ENCODE peak calls at places on chromosomes 13 and 19, in five cellular contexts. N is HepG2, J is upper lobe of left lung, Y is cardiac fibroblast, W is fibroblast of lung. K is an unnamed sample.

GRCh38 chr13:46607768-46608553 is 55.0 kb downstream of the LRCH1 start:
- DNase-seq in N (peak), J (no peak), Y (no peak), W (no peak), K (no peak)

GRCh38 chr13:50080158-50080855 is 65.1 kb downstream of the KCNRG start:
- DNase-seq in N (peak), J (no peak), Y (peak), W (peak), K (no peak)

GRCh38 chr13:73090116-73090811 is 31.5 kb downstream of the KLF5 start:
- DNase-seq in N (peak), J (no peak), Y (peak), W (peak), K (no peak)

GRCh38 chr13:76148926-76149325 is 512.8 kb downstream of the LMO7 start:
- DNase-seq in N (no peak), J (no peak), Y (peak), W (peak), K (no peak)

GRCh38 chr13:40812102-40812501 is 22.7 kb downstream of the SLC25A15 start:
- DNase-seq in N (no peak), J (no peak), Y (no peak), W (no peak), K (no peak)

GRCh38 chr19:45780146-45780447 is 2.2 kb downstream of the DMPK start:
- DNase-seq in N (no peak), J (no peak), Y (no peak), W (no peak), K (no peak)

GRCh38 chr13:88717946-88718345 is 1046.8 kb downstream of the SLITRK5 start:
- DNase-seq in N (no peak), J (peak), Y (no peak), W (no peak), K (no peak)

GRCh38 chr13:46748300-46748699 is 48.7 kb downstream of the ESD start:
- DNase-seq in N (no peak), J (no peak), Y (no peak), W (no peak), K (no peak)

GRCh38 chr13:113398963-113399754 is 35.2 kb upstream of the GRTP1 start:
- DNase-seq in N (no peak), J (peak), Y (no peak), W (no peak), K (no peak)

GRCh38 chr13:70162141-70162540 is 53.9 kb upstream of the KLHL1 start:
- DNase-seq in N (no peak), J (no peak), Y (no peak), W (no peak), K (no peak)

GRCh38 chr13:33348366-33348765 is 62.8 kb upstream of the STARD13 start:
- DNase-seq in N (no peak), J (no peak), Y (peak), W (peak), K (no peak)

GRCh38 chr19:5292843-5293606 is 47.6 kb downstream of the PTPRS start:
- DNase-seq in N (no peak), J (peak), Y (peak), W (peak), K (peak)

GRCh38 chr19:15439821-15440641 is 9.7 kb downstream of the WIZ start:
- DNase-seq in N (no peak), J (no peak), Y (no peak), W (no peak), K (no peak)

GRCh38 chr19:15534957-15535864 is 26.9 kb downstream of the CYP4F22 start:
- DNase-seq in N (no peak), J (no peak), Y (no peak), W (no peak), K (no peak)

GRCh38 chr13:85386424-85386823 is 412.8 kb downstream of the SLITRK6 start:
- DNase-seq in N (peak), J (no peak), Y (no peak), W (no peak), K (no peak)

GRCh38 chr13:94123543-94123942 is 355.9 kb downstream of the DCT start:
- DNase-seq in N (no peak), J (no peak), Y (no peak), W (no peak), K (no peak)

GRCh38 chr19:29485293-29485692 is 40.5 kb upstream of the VSTM2B start:
- DNase-seq in N (no peak), J (no peak), Y (no peak), W (no peak), K (no peak)

GRCh38 chr19:10621966-10622365 is 3.4 kb upstream of the SLC44A2 start:
- DNase-seq in N (no peak), J (no peak), Y (no peak), W (no peak), K (no peak)

GRCh38 chr13:106529415-106530208 is 5.8 kb downstream of the EFNB2 start:
- DNase-seq in N (no peak), J (no peak), Y (no peak), W (no peak), K (no peak)

GRCh38 chr13:78657699-78658629 is 991 bp downstream of the OBI1 start:
- DNase-seq in N (peak), J (no peak), Y (peak), W (peak), K (no peak)

GRCh38 chr13:38967446-38967845 is 23.2 kb downstream of the STOML3 start:
- DNase-seq in N (no peak), J (no peak), Y (no peak), W (no peak), K (no peak)

GRCh38 chr19:18479964-18480723 is 41.7 kb downstream of the ELL start:
- DNase-seq in N (no peak), J (no peak), Y (peak), W (peak), K (no peak)

GRCh38 chr19:46571495-46571894 is 29.6 kb upstream of the CALM3 start:
- DNase-seq in N (peak), J (no peak), Y (peak), W (no peak), K (no peak)

GRCh38 chr13:46804391-46804815 is 7.4 kb upstream of the ESD start:
- DNase-seq in N (peak), J (no peak), Y (peak), W (peak), K (no peak)

GRCh38 chr19:3593156-3593555 is 7.9 kb downstream of the GIPC3 start:
- DNase-seq in N (no peak), J (peak), Y (no peak), W (no peak), K (no peak)
- TF ChIP-seq CTCF in N (peak), J (no peak), Y (no peak), W (no peak), K (no peak)

GRCh38 chr13:97346097-97346496 is 87.9 kb upstream of the RAP2A start:
- DNase-seq in N (no peak), J (no peak), Y (no peak), W (no peak), K (no peak)

GRCh38 chr13:97346561-97347254 is 87.3 kb upstream of the RAP2A start:
- DNase-seq in N (no peak), J (peak), Y (no peak), W (no peak), K (no peak)

GRCh38 chr13:97342136-97342535 is 91.8 kb upstream of the RAP2A start:
- DNase-seq in N (no peak), J (no peak), Y (no peak), W (no peak), K (no peak)

GRCh38 chr13:97342936-97343335 is 91.0 kb upstream of the RAP2A start:
- DNase-seq in N (no peak), J (no peak), Y (no peak), W (no peak), K (no peak)

DNA sequence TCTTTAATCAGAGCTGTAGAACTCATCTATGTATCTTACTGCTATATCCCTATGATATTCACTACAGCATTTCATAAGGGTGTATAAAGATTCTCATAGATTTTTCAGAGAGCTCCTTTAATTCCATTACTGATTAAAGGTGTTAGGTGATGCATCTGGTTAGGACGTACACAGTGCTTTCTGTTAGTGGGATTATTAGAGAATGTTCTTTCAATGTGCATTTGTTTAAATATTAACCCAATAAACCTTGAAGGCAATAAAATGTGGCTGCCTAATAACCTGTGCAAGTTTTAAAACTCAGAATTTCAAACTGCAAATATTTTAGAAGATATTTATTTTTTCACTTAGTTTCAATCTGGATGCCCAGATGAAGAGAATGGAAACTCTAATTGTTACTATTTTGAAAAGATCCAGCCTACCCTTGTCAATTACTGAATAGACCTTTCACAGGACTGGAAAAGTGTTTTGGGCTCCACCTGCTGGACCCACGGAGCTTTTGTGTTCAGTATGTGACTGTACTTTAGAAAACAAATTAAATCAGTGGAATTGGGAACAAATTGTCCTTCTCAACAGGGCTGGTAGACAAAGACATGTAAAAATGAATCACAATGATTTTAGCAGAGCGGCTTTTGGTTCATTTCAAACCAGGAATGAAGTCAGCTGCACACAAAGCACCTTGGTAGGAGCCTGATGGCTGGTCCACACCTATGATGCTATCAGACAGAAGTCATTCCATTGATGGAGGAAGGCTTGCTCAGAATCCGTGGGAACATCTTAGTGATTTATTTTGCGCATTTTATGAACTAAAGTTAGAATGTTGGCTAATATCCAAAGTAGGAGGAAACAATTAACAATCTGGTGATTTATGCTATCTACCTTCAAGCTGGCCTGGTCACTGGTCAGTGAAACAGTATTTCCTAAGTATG is 89.5 kb upstream of the RAP2A start:
- DNase-seq in N (peak), J (no peak), Y (peak), W (peak), K (no peak)
- TF ChIP-seq CTCF in N (peak), J (peak), Y (peak), W (peak), K (peak)

DNA sequence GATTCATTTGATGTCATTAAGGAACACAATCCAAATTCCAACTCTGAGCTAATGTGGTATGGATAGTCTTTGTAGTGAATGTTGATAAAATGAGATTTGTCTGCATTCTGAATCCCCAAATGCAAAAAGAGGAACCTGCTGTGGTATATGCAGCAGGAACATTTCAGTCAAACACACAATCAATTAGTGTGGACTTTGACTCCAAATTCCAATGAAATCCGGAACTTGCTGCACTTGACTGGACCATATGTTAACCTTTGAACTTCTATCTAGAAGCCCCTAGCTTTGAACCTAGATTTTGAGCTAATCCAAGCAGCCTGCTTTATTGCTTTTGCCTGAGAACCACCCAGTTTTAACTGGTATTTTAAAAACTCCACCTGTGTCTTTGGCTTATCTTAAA is 341.3 kb downstream of the SPRY2 start:
- DNase-seq in N (no peak), J (no peak), Y (no peak), W (no peak), K (no peak)
- TF ChIP-seq CTCF in N (no peak), J (no peak), Y (no peak), W (no peak), K (no peak)

DNA sequence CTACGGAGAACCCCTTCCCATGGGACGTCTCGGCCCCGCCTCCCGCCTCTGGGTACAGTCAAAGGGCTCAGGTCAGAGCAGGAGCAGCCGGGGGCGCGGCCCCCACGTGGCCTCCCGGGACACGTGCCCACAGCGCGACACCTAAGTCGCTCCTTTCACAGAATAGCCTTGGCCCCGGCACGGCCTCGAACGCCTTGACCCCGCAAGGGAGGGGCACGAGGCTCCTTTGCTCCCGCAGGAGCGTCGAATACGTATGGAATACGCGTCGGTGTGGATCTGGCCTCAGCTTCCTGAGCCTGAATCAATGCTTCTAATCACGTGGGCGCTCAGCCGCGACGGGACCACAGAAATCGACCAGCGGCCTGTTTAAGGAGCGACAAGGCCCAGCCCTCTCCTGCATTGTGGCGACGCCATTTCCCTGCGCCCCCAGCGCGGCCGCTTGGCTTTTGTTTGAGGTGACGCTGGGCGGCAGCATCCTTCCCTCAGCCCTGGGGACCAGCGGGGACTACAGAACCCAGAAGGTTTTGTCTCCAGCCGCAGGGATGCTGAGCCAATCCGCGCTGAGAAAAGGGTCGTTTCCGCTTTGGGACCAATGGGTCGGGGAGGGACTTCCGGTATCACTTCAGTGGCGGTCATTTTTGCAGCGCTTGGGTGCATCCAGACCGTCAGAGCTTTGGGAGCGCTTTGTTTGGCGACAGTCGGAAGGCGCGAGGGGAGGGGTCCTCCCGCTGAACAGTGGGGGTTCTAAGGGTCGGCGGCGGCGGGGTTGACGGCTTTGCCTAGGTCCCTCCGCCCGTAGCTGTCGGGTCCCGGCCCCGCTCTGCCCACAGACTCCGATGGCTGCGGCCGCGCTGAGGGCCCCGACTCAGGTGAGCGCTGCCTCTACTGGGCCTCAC is at the start of gene ZIK1:
- DNase-seq in N (peak), J (peak), Y (peak), W (peak), K (peak)
- TF ChIP-seq CTCF in N (peak), J (no peak), Y (no peak), W (no peak), K (peak)

GRCh38 chr13:28548872-28549271 is 53.9 kb upstream of the FLT1 start:
- DNase-seq in N (no peak), J (no peak), Y (no peak), W (no peak), K (no peak)
- TF ChIP-seq CTCF in N (no peak), J (no peak), Y (no peak), W (peak), K (no peak)

GRCh38 chr13:98406971-98407370 is 169.9 kb downstream of the STK24 start:
- DNase-seq in N (no peak), J (no peak), Y (no peak), W (no peak), K (no peak)
- TF ChIP-seq CTCF in N (no peak), J (no peak), Y (no peak), W (no peak), K (no peak)

K was measured in D721Med.